ENCODE peak calls at places on chromosomes 5 and 9, in six cellular contexts. One of them, this sample, is unnamed. For H3K4me1, the result is how much of the 10 kb centered on the place peaks cover.

GRCh38 chr5:111453747-111454146 is 58.6 kb downstream of the STARD4 start:
- DNase-seq in lower lobe of right lung: no peak
- DNase-seq in heart right ventricle: no peak
- DNase-seq in PC-3: no peak
- DNase-seq in mesendoderm: peak
- DNase-seq in mammary epithelial cell: peak
- DNase-seq in this sample: no peak

GRCh38 chr9:77449177-77450092 is 198.7 kb downstream of the GNA14 start:
- DNase-seq in heart right ventricle: no peak
- DNase-seq in mesendoderm: no peak
- DNase-seq in PC-3: peak
- DNase-seq in mammary epithelial cell: peak
- DNase-seq in lower lobe of right lung: no peak
- DNase-seq in this sample: peak

GRCh38 chr5:155049569-155050383 is 36.2 kb downstream of the KIF4B start:
- DNase-seq in lower lobe of right lung: no peak
- DNase-seq in PC-3: peak
- DNase-seq in heart right ventricle: no peak
- DNase-seq in mesendoderm: peak
- DNase-seq in mammary epithelial cell: peak
- DNase-seq in this sample: no peak

GRCh38 chr9:69317081-69317480 is 7.9 kb upstream of the ENTREP1 start:
- DNase-seq in heart right ventricle: no peak
- DNase-seq in PC-3: peak
- DNase-seq in mammary epithelial cell: peak
- DNase-seq in lower lobe of right lung: no peak
- DNase-seq in mesendoderm: no peak
- DNase-seq in this sample: no peak

GRCh38 chr9:98022447-98022846 is 34.1 kb upstream of the NANS start:
- DNase-seq in heart right ventricle: no peak
- DNase-seq in PC-3: no peak
- DNase-seq in mammary epithelial cell: no peak
- DNase-seq in lower lobe of right lung: no peak
- DNase-seq in mesendoderm: no peak
- DNase-seq in this sample: no peak

GRCh38 chr5:66848749-66849641 is 252.8 kb downstream of the MAST4 start:
- DNase-seq in mammary epithelial cell: no peak
- DNase-seq in heart right ventricle: no peak
- DNase-seq in lower lobe of right lung: no peak
- DNase-seq in PC-3: no peak
- DNase-seq in mesendoderm: no peak
- DNase-seq in this sample: no peak

GRCh38 chr9:93246526-93246925 is 62.6 kb downstream of the WNK2 start:
- DNase-seq in heart right ventricle: no peak
- DNase-seq in PC-3: no peak
- DNase-seq in mammary epithelial cell: no peak
- DNase-seq in mesendoderm: no peak
- DNase-seq in lower lobe of right lung: no peak
- DNase-seq in this sample: no peak

GRCh38 chr9:30713279-30713678 is 1671.2 kb upstream of the ACO1 start:
- DNase-seq in lower lobe of right lung: no peak
- DNase-seq in mesendoderm: no peak
- DNase-seq in PC-3: no peak
- DNase-seq in mammary epithelial cell: no peak
- DNase-seq in heart right ventricle: no peak
- DNase-seq in this sample: no peak

GRCh38 chr5:93130623-93131022 is 450.4 kb downstream of the NR2F1-AS1 start:
- DNase-seq in mammary epithelial cell: no peak
- DNase-seq in lower lobe of right lung: no peak
- DNase-seq in heart right ventricle: peak
- DNase-seq in mesendoderm: no peak
- DNase-seq in PC-3: no peak
- DNase-seq in this sample: no peak

GRCh38 chr9:92671323-92671722 is 1.4 kb upstream of the IPPK start:
- DNase-seq in PC-3: peak
- DNase-seq in mammary epithelial cell: peak
- DNase-seq in heart right ventricle: no peak
- DNase-seq in mesendoderm: peak
- DNase-seq in lower lobe of right lung: no peak
- DNase-seq in this sample: peak

GRCh38 chr5:167511-167910 is 23.8 kb upstream of the LRRC14B start:
- DNase-seq in mesendoderm: no peak
- DNase-seq in PC-3: no peak
- DNase-seq in lower lobe of right lung: no peak
- DNase-seq in heart right ventricle: no peak
- DNase-seq in mammary epithelial cell: no peak
- DNase-seq in this sample: no peak

GRCh38 chr5:146098047-146098446 is 7.3 kb downstream of the PLAC8L1 start:
- DNase-seq in mammary epithelial cell: no peak
- DNase-seq in PC-3: no peak
- DNase-seq in heart right ventricle: no peak
- DNase-seq in lower lobe of right lung: no peak
- DNase-seq in mesendoderm: no peak
- DNase-seq in this sample: no peak

GRCh38 chr9:22244141-22245011 is 202.2 kb upstream of the DMRTA1 start:
- DNase-seq in PC-3: peak
- DNase-seq in lower lobe of right lung: no peak
- DNase-seq in mammary epithelial cell: peak
- DNase-seq in heart right ventricle: no peak
- DNase-seq in mesendoderm: peak
- DNase-seq in this sample: no peak

DNA sequence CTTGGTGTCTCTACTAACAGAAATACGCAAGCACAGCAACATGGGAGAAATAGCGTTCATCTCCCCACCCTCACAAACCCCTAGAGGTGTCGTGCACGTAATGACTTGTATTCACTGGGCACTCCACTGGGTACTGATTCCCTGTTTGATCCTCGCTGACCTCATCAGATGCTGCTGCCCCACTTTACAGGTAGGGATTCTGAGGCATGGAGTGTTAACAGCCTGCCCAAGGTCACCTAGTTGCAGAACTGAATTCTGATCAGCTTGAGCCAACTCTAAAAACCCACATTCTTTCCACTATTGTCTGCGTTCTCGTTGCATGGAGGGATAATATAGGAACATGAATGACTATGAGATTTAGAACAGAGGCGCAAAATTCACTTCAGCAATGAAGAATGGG is 96.3 kb downstream of the TRIO start:
- DNase-seq in mesendoderm: no peak
- DNase-seq in heart right ventricle: no peak
- DNase-seq in PC-3: no peak
- DNase-seq in lower lobe of right lung: no peak
- DNase-seq in mammary epithelial cell: no peak
- DNase-seq in this sample: no peak
- H3K4me1 ChIP-seq in mesendoderm: under half
- H3K4me1 ChIP-seq in heart right ventricle: under half
- H3K4me1 ChIP-seq in PC-3: under half
- H3K4me1 ChIP-seq in lower lobe of right lung: under half
- H3K4me1 ChIP-seq in mammary epithelial cell: under half
- H3K4me1 ChIP-seq in this sample: under half

GRCh38 chr5:80662108-80662507 is 7.3 kb upstream of the DHFR start:
- DNase-seq in mammary epithelial cell: peak
- DNase-seq in mesendoderm: no peak
- DNase-seq in heart right ventricle: no peak
- DNase-seq in PC-3: peak
- DNase-seq in lower lobe of right lung: no peak
- DNase-seq in this sample: peak
- H3K4me1 ChIP-seq in mammary epithelial cell: under half
- H3K4me1 ChIP-seq in mesendoderm: under half
- H3K4me1 ChIP-seq in heart right ventricle: under half
- H3K4me1 ChIP-seq in PC-3: under half
- H3K4me1 ChIP-seq in lower lobe of right lung: under half
- H3K4me1 ChIP-seq in this sample: under half

GRCh38 chr5:176878463-176878862 is 20.7 kb downstream of the HK3 start:
- DNase-seq in PC-3: no peak
- DNase-seq in lower lobe of right lung: no peak
- DNase-seq in mammary epithelial cell: no peak
- DNase-seq in mesendoderm: no peak
- DNase-seq in heart right ventricle: no peak
- DNase-seq in this sample: no peak
- H3K4me1 ChIP-seq in PC-3: under half
- H3K4me1 ChIP-seq in lower lobe of right lung: under half
- H3K4me1 ChIP-seq in mammary epithelial cell: under half
- H3K4me1 ChIP-seq in mesendoderm: under half
- H3K4me1 ChIP-seq in heart right ventricle: under half
- H3K4me1 ChIP-seq in this sample: under half

GRCh38 chr5:107469485-107469884 is 201.3 kb downstream of the EFNA5 start:
- DNase-seq in lower lobe of right lung: no peak
- DNase-seq in heart right ventricle: no peak
- DNase-seq in mammary epithelial cell: peak
- DNase-seq in PC-3: peak
- DNase-seq in mesendoderm: no peak
- DNase-seq in this sample: peak
- H3K4me1 ChIP-seq in lower lobe of right lung: under half
- H3K4me1 ChIP-seq in heart right ventricle: under half
- H3K4me1 ChIP-seq in mammary epithelial cell: half or more
- H3K4me1 ChIP-seq in PC-3: half or more
- H3K4me1 ChIP-seq in mesendoderm: under half
- H3K4me1 ChIP-seq in this sample: half or more